ENCODE peak calls at places on chromosomes 1 and 21, in four cellular contexts. L is EL, C is left kidney, I is ovary. M is an unnamed sample.
A peak's percentile ranks its signal among the peaks of the same experiment; 100 is the strongest.

GRCh38 chr1:116076831-116077230 is 34.4 kb upstream of the MAB21L3 start:
- DNase-seq in L (peak; percentile 62), C (no peak), I (no peak), M (no peak)

GRCh38 chr1:33393524-33393923 is 37.4 kb downstream of the PHC2 start:
- DNase-seq in L (no peak), C (no peak), I (no peak), M (no peak)

GRCh38 chr1:203272633-203273205 is 32.6 kb upstream of the BTG2 start:
- DNase-seq in L (no peak), C (no peak), I (no peak), M (no peak)

GRCh38 chr1:15073799-15074308 is 79.7 kb upstream of the TMEM51 start:
- DNase-seq in L (no peak), C (peak; percentile 44), I (no peak), M (no peak)

GRCh38 chr1:193794239-193794638 is 607.8 kb upstream of the B3GALT2 start:
- DNase-seq in L (peak; percentile 1), C (peak; percentile 4), I (no peak), M (no peak)

GRCh38 chr1:244319283-244320132 is 132.2 kb downstream of the ADSS2 start:
- DNase-seq in L (peak; percentile 68), C (no peak), I (no peak), M (no peak)

GRCh38 chr1:41347276-41347675 is 14.0 kb upstream of the FOXO6 start:
- DNase-seq in L (no peak), C (no peak), I (no peak), M (no peak)

GRCh38 chr1:221777434-221778072 is 35.7 kb upstream of the DUSP10 start:
- DNase-seq in L (no peak), C (no peak), I (no peak), M (no peak)

GRCh38 chr1:39758556-39759435 is 12.4 kb downstream of the OXCT2 start:
- DNase-seq in L (no peak), C (no peak), I (no peak), M (no peak)

GRCh38 chr1:188228623-188229022 is 1399.9 kb downstream of the PLA2G4A start:
- DNase-seq in L (no peak), C (peak; percentile 7), I (no peak), M (no peak)

GRCh38 chr1:175701590-175701989 is 41.8 kb downstream of the TNR start:
- DNase-seq in L (no peak), C (no peak), I (no peak), M (no peak)

GRCh38 chr1:67840449-67840848 is 7.2 kb upstream of the GNG12 start:
- DNase-seq in L (peak; percentile 96), C (no peak), I (no peak), M (no peak)

GRCh38 chr1:42952353-42953001 is 6.2 kb downstream of the SLC2A1 start:
- DNase-seq in L (no peak), C (peak; percentile 76), I (no peak), M (no peak)

GRCh38 chr21:39612233-39613028 is at the start of gene B3GALT5:
- DNase-seq in L (peak; percentile 38), C (peak; percentile 93), I (no peak), M (no peak)

GRCh38 chr1:52574594-52574993 is 21.7 kb upstream of the TUT4 start:
- DNase-seq in L (peak; percentile 92), C (no peak), I (no peak), M (no peak)

GRCh38 chr1:6028042-6028895 is 17.4 kb upstream of the KCNAB2 start:
- DNase-seq in L (no peak), C (no peak), I (no peak), M (no peak)

GRCh38 chr1:197272791-197273190 is 4.7 kb downstream of the CRB1 start:
- DNase-seq in L (peak; percentile 12), C (no peak), I (no peak), M (no peak)

GRCh38 chr1:170354679-170355078 is 177.3 kb upstream of the GORAB start:
- DNase-seq in L (no peak), C (no peak), I (no peak), M (peak; percentile 7)

GRCh38 chr1:230940848-230941247 is 37.8 kb downstream of the TTC13 start:
- DNase-seq in L (peak; percentile 25), C (no peak), I (no peak), M (no peak)

GRCh38 chr1:185375583-185375982 is 58.5 kb upstream of the IVNS1ABP start:
- DNase-seq in L (peak; percentile 71), C (peak; percentile 79), I (no peak), M (no peak)

GRCh38 chr1:19309123-19309813 is 2.7 kb downstream of the AKR7A2 start:
- DNase-seq in L (peak; percentile 65), C (peak; percentile 22), I (no peak), M (no peak)

GRCh38 chr1:100597069-100597741 is 59.3 kb downstream of the GPR88 start:
- DNase-seq in L (peak; percentile 96), C (peak; percentile 53), I (no peak), M (no peak)

GRCh38 chr1:155071701-155072100 is 6.9 kb upstream of the EFNA3 start:
- DNase-seq in L (no peak), C (peak; percentile 91), I (no peak), M (no peak)

GRCh38 chr1:6026095-6026809 is 19.4 kb upstream of the KCNAB2 start:
- DNase-seq in L (peak; percentile 84), C (peak; percentile 71), I (peak; percentile 31), M (no peak)

GRCh38 chr1:44660176-44660575 is 14.1 kb downstream of the TMEM53 start:
- DNase-seq in L (no peak), C (no peak), I (no peak), M (no peak)

GRCh38 chr1:108704501-108704900 is 8.2 kb upstream of the FNDC7 start:
- DNase-seq in L (peak; percentile 81), C (no peak), I (no peak), M (peak; percentile 22)

GRCh38 chr1:84122780-84123382 is 21.2 kb upstream of the PRKACB start:
- DNase-seq in L (peak; percentile 57), C (peak; percentile 65), I (peak; percentile 16), M (no peak)

GRCh38 chr1:56107278-56107643 is 472.1 kb downstream of the PLPP3 start:
- DNase-seq in L (no peak), C (no peak), I (no peak), M (no peak)

GRCh38 chr1:16981269-16981849 is 939 bp upstream of the MFAP2 start:
- DNase-seq in L (peak; percentile 94), C (no peak), I (no peak), M (no peak)

GRCh38 chr1:100921110-100921706 is 25.3 kb downstream of the SLC30A7 start:
- DNase-seq in L (peak; percentile 58), C (peak; percentile 65), I (no peak), M (peak; percentile 12)

GRCh38 chr1:86378813-86379212 is 17.3 kb downstream of the ODF2L start:
- DNase-seq in L (no peak), C (no peak), I (no peak), M (no peak)

GRCh38 chr1:10679521-10680220 is 116.8 kb downstream of the CASZ1 start:
- DNase-seq in L (peak; percentile 68), C (peak; percentile 96), I (no peak), M (no peak)

GRCh38 chr1:201506092-201506491 is 831 bp downstream of the CSRP1 start:
- DNase-seq in L (no peak), C (peak; percentile 10), I (no peak), M (no peak)

GRCh38 chr1:208231929-208232360 is 12.2 kb downstream of the PLXNA2 start:
- DNase-seq in L (peak; percentile 90), C (peak; percentile 72), I (no peak), M (no peak)

GRCh38 chr1:178886551-178886950 is 15.7 kb upstream of the ANGPTL1 start:
- DNase-seq in L (no peak), C (no peak), I (no peak), M (no peak)

M was measured in epithelial cell of proximal tubule.